ENCODE peak calls at places on chromosomes 16 and 17, in five cellular contexts. W, E, S, Q and V are unnamed samples.

GRCh38 chr17:80294653-80295052 is 34.0 kb downstream of the RNF213 start:
- DNase-seq in E (no peak), W (no peak), Q (no peak), S (no peak), V (no peak)

GRCh38 chr17:67211742-67212141 is 33.3 kb downstream of the HELZ start:
- DNase-seq in E (no peak), Q (peak; percentile 52), W (no peak), S (no peak), V (peak; percentile 27)

GRCh38 chr17:39132192-39132600 is 19.2 kb downstream of the PLXDC1 start:
- DNase-seq in W (no peak), S (no peak), E (peak; percentile 62), Q (peak; percentile 86), V (no peak)

GRCh38 chr17:74042744-74043486 is 160.6 kb upstream of the RPL38 start:
- DNase-seq in Q (peak; percentile 33), E (no peak), S (no peak), W (no peak), V (peak; percentile 94)

GRCh38 chr16:23754594-23755483 is at the start of gene CHP2:
- DNase-seq in S (no peak), E (peak; percentile 42), Q (no peak), W (no peak), V (no peak)

GRCh38 chr17:51481370-51481769 is 221.0 kb downstream of the UTP18 start:
- DNase-seq in Q (no peak), W (no peak), S (no peak), E (no peak), V (no peak)

GRCh38 chr17:17032131-17032692 is 10.0 kb upstream of the MPRIP start:
- DNase-seq in W (peak; percentile 90), E (peak; percentile 80), Q (peak; percentile 89), S (peak; percentile 63), V (no peak)

GRCh38 chr16:4433228-4433627 is 7.6 kb downstream of the DNAJA3 start:
- DNase-seq in Q (no peak), W (no peak), E (no peak), S (no peak), V (no peak)

GRCh38 chr16:70777973-70778406 is 23.0 kb downstream of the VAC14 start:
- DNase-seq in S (no peak), E (no peak), W (peak; percentile 54), Q (peak; percentile 31), V (no peak)

DNA sequence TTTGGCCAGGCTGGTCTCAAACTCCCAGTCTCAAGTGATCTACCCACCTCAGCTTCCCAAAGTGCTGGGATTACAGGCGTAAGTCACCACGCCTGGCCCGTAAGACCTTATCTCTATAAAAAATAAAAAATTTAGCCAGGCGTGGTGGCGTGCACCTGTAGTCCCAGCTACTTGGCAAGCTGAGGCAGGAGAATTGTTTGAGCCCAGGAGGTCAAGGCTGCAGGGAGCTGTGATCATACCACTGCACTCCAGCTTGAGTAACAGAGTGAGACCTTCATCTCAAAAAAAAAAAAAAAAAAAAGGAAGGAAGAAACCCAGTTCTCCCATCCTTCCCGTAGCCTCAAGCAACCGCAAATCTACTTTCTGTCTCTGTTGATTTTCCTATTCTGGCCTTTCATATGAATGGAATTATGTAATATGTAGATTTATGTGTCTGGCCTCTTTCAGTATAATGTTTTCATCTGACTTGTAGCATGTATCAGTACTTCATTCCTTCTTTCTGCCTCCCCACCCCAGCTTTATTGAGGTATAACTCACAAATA is 11.1 kb downstream of the CASC3 start:
- DNase-seq in S (no peak), Q (no peak), W (no peak), E (no peak), V (no peak)
- H3K27ac ChIP-seq in S (no peak overlapping the region), Q (no peak overlapping the region), W (no peak overlapping the region), E (no peak overlapping the region), V (no peak overlapping the region)

DNA sequence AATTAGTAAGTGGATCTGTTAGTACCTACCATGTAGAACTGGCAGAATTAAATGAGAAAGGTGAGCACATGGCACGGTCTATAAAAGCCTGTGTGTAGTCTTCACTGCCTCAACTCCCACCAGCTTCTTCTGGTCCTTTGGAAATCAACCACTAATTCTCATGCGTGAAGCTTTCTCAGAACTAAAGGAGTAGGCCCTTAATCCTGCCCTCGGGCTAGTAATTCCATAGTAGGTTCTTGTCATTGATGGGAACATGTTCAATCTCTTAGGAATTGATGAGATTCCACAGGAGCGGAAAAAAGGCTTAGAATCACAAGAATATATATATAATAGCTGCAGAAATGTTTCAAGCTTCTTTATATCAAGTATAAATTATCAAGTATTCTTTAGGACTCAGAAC is 21.7 kb downstream of the CDR2 start:
- DNase-seq in E (no peak), W (no peak), S (no peak), Q (no peak), V (no peak)
- H3K27ac ChIP-seq in E (peak overlapping the region; percentile 45), W (peak overlapping the region; percentile 57), S (peak overlapping the region; percentile 30), Q (peak overlapping the region; percentile 99), V (no peak overlapping the region)

GRCh38 chr16:29198231-29198630 is 208.3 kb downstream of the NPIPB11 start:
- DNase-seq in Q (no peak), W (no peak), E (no peak), S (no peak), V (no peak)

GRCh38 chr16:29198731-29199521 is 207.6 kb downstream of the NPIPB11 start:
- DNase-seq in E (peak; percentile 46), Q (no peak), W (no peak), S (no peak), V (no peak)
- H3K27ac ChIP-seq in E (peak overlapping the region; percentile 85), Q (peak overlapping the region; percentile 87), W (no peak overlapping the region), S (no peak overlapping the region), V (no peak overlapping the region)

GRCh38 chr17:18224428-18225120 is 861 bp upstream of the LLGL1 start:
- DNase-seq in W (no peak), E (peak; percentile 66), Q (peak; percentile 29), S (no peak), V (no peak)
- H3K27ac ChIP-seq in W (peak overlapping the region; percentile 38), E (peak overlapping the region; percentile 72), Q (peak overlapping the region; percentile 71), S (peak overlapping the region; percentile 11), V (no peak overlapping the region)

GRCh38 chr16:89764711-89765201 is 43.4 kb downstream of the ZNF276 start:
- DNase-seq in Q (no peak), W (no peak), S (peak; percentile 36), E (peak; percentile 58), V (no peak)
- H3K27ac ChIP-seq in Q (no peak overlapping the region), W (no peak overlapping the region), S (peak overlapping the region; percentile 28), E (no peak overlapping the region), V (no peak overlapping the region)

GRCh38 chr17:78939615-78940014 is 14.4 kb upstream of the TIMP2 start:
- DNase-seq in E (no peak), S (no peak), W (no peak), Q (peak; percentile 52), V (no peak)

GRCh38 chr17:78937561-78937960 is 12.4 kb upstream of the TIMP2 start:
- DNase-seq in W (no peak), E (no peak), Q (no peak), S (no peak), V (no peak)

GRCh38 chr17:78940708-78941107 is 15.5 kb upstream of the TIMP2 start:
- DNase-seq in S (no peak), W (peak; percentile 66), E (no peak), Q (peak; percentile 54), V (no peak)

GRCh38 chr17:78944026-78944425 is 18.8 kb upstream of the TIMP2 start:
- DNase-seq in S (no peak), E (no peak), Q (no peak), W (no peak), V (no peak)

GRCh38 chr17:78940241-78940640 is 15.1 kb upstream of the TIMP2 start:
- DNase-seq in W (no peak), E (no peak), Q (no peak), S (no peak), V (no peak)
- H3K27ac ChIP-seq in W (peak overlapping the region; percentile 24), E (no peak overlapping the region), Q (no peak overlapping the region), S (no peak overlapping the region), V (no peak overlapping the region)

GRCh38 chr16:3057181-3058166 is 8.0 kb upstream of the IL32 start:
- DNase-seq in S (no peak), W (no peak), E (no peak), Q (no peak), V (no peak)

GRCh38 chr16:3056336-3057180 is 8.9 kb upstream of the IL32 start:
- DNase-seq in E (no peak), W (no peak), Q (no peak), S (no peak), V (no peak)

GRCh38 chr16:3051489-3051888 is 5.1 kb downstream of the MMP25 start:
- DNase-seq in S (no peak), W (no peak), Q (no peak), E (no peak), V (no peak)

GRCh38 chr16:3058173-3059030 is 7.0 kb upstream of the IL32 start:
- DNase-seq in Q (no peak), E (peak; percentile 64), S (peak; percentile 67), W (no peak), V (no peak)

DNA sequence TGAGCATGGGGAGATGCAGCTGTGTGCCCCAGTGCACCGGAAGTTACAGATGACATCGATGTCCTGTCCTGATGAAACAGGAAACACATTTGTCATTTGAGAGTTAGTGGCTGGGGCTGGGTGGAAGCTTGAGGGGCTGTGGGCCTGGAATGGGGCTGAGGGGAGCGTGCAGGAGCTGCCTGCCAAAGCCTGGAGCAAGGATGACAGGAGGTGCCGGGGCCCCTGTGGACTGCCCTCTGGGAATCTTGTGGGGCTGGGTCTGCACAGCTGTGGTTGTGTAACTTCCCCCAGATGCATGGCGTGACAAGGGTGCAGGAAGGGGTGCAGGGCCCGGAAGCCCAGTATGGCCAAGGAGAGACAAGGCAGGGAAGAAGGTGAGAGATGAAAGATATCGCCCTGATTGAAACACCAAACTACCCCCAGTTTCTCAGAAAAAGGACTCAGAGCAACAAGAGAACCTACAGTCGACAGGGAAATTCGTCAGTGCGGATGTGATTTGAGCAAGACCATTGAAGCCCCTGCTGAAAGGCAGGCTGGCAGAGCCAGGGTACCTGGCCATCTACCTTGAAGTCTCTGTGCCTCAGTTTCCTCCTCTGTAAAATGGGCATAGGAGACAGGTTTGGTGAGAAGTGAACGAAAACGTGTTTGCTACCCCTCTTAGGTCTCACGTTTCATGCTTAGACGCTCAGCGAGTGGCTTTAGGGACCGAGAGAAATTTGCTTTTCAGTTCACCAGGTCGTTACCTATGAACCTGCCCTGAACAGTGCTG is 8.8 kb downstream of the MMP25 start:
- DNase-seq in W (no peak), Q (no peak), E (no peak), S (no peak), V (no peak)
- H3K27ac ChIP-seq in W (no peak overlapping the region), Q (no peak overlapping the region), E (no peak overlapping the region), S (no peak overlapping the region), V (no peak overlapping the region)

GRCh38 chr16:52500963-52501362 is 46.0 kb downstream of the TOX3 start:
- DNase-seq in Q (no peak), W (no peak), S (no peak), E (no peak), V (no peak)

GRCh38 chr16:52499061-52499460 is 47.9 kb downstream of the TOX3 start:
- DNase-seq in E (no peak), S (no peak), W (no peak), Q (no peak), V (no peak)

GRCh38 chr16:52497067-52497816 is 49.7 kb downstream of the TOX3 start:
- DNase-seq in Q (no peak), E (no peak), W (peak; percentile 37), S (no peak), V (peak; percentile 5)

GRCh38 chr16:52496051-52496876 is 50.7 kb downstream of the TOX3 start:
- DNase-seq in E (no peak), Q (no peak), W (no peak), S (peak; percentile 20), V (no peak)

DNA sequence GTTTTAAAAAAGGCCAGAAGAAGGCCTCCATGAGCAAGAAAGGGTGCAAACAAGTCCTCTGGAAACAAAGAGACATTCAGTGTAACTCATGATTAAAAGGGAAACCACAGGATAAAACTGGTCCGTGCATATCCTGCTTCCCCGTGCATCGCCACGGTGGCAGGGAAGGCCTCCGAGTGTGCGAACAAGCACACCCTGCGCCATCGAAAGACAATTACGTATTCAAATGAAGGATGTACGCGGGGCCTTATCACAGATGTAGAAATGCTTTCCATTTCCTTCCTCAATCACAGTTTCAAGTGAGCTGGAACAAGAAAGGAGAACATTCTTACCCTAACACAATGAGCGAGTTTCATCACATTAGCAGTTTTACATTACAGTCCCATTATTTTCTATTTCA is 48.3 kb downstream of the TOX3 start:
- DNase-seq in W (no peak), S (no peak), E (no peak), Q (no peak), V (no peak)
- H3K27ac ChIP-seq in W (no peak overlapping the region), S (no peak overlapping the region), E (no peak overlapping the region), Q (no peak overlapping the region), V (no peak overlapping the region)